ENCODE peak calls at places on chromosomes 12 and 14, in five cellular contexts. R is left lung; T is A549; L is PC-3; H is CD8-positive, alpha-beta memory T cell. A is an unnamed sample.
A peak's percentile ranks its signal among the peaks of the same experiment; 100 is the strongest.

GRCh38 chr12:120539303-120539702 is 5.1 kb downstream of the RNF10 start:
- DNase-seq in R (no peak), T (no peak), L (peak; percentile 68), H (no peak), A (peak; percentile 58)

GRCh38 chr12:62919827-62920226 is 15.1 kb downstream of the PPM1H start:
- DNase-seq in R (no peak), T (no peak), L (peak; percentile 85), H (no peak), A (no peak)

GRCh38 chr14:44494125-44494524 is 13.0 kb downstream of the FSCB start:
- DNase-seq in R (no peak), T (no peak), L (peak; percentile 39), H (no peak), A (no peak)

GRCh38 chr14:72737560-72737943 is 156.3 kb downstream of the DPF3 start:
- DNase-seq in R (no peak), T (no peak), L (no peak), H (no peak), A (no peak)

GRCh38 chr12:75553865-75554555 is 42.6 kb upstream of the KRR1 start:
- DNase-seq in R (no peak), T (no peak), L (no peak), H (no peak), A (no peak)

GRCh38 chr12:57822392-57823130 is 4.0 kb upstream of the AVIL start:
- DNase-seq in R (no peak), T (no peak), L (no peak), H (no peak), A (no peak)

GRCh38 chr14:79298373-79298772 is 912.9 kb downstream of the DIO2 start:
- DNase-seq in R (no peak), T (no peak), L (no peak), H (no peak), A (no peak)

GRCh38 chr12:80590085-80590484 is 117.3 kb upstream of the MYF6 start:
- DNase-seq in R (no peak), T (no peak), L (no peak), H (no peak), A (no peak)

GRCh38 chr12:12901158-12901791 is 9.9 kb downstream of the GPRC5A start:
- DNase-seq in R (peak; percentile 56), T (peak; percentile 55), L (peak; percentile 80), H (no peak), A (no peak)

GRCh38 chr12:51898506-51898905 is 8.8 kb upstream of the ACVRL1 start:
- DNase-seq in R (no peak), T (no peak), L (no peak), H (no peak), A (no peak)

GRCh38 chr12:53465679-53466078 is 13.8 kb downstream of the PCBP2 start:
- DNase-seq in R (no peak), T (no peak), L (no peak), H (no peak), A (no peak)

GRCh38 chr14:61498811-61499210 is 177.4 kb downstream of the PRKCH start:
- DNase-seq in R (no peak), T (no peak), L (no peak), H (no peak), A (no peak)

GRCh38 chr14:32201196-32201815 is 539 bp upstream of the RNU6-7 start:
- DNase-seq in R (peak; percentile 91), T (peak; percentile 66), L (peak; percentile 95), H (peak; percentile 54), A (peak; percentile 82)

GRCh38 chr14:101586531-101587402 is 25.5 kb downstream of the DIO3 start:
- DNase-seq in R (no peak), T (no peak), L (no peak), H (no peak), A (no peak)

GRCh38 chr12:111409403-111410228 is 3.9 kb downstream of the SH2B3 start:
- DNase-seq in R (no peak), T (no peak), L (no peak), H (peak; percentile 31), A (peak; percentile 75)

GRCh38 chr12:82650627-82651337 is 35.9 kb upstream of the TMTC2 start:
- DNase-seq in R (no peak), T (peak; percentile 40), L (peak; percentile 98), H (no peak), A (peak; percentile 11)

GRCh38 chr14:66228267-66228970 is 257.8 kb upstream of the CCDC196 start:
- DNase-seq in R (no peak), T (no peak), L (peak; percentile 79), H (no peak), A (no peak)

GRCh38 chr12:75162845-75163244 is 46.8 kb downstream of the KCNC2 start:
- DNase-seq in R (no peak), T (no peak), L (no peak), H (no peak), A (no peak)

GRCh38 chr12:63419119-63419518 is 249.2 kb downstream of the DPY19L2 start:
- DNase-seq in R (no peak), T (no peak), L (peak; percentile 73), H (no peak), A (no peak)

GRCh38 chr12:88208661-88209060 is 66.6 kb downstream of the TMTC3 start:
- DNase-seq in R (no peak), T (no peak), L (no peak), H (no peak), A (no peak)

GRCh38 chr14:85607571-85608219 is 77.8 kb downstream of the FLRT2 start:
- DNase-seq in R (no peak), T (no peak), L (peak; percentile 69), H (no peak), A (no peak)

GRCh38 chr12:116780942-116781341 is 42.8 kb downstream of the RNFT2 start:
- DNase-seq in R (no peak), T (no peak), L (no peak), H (no peak), A (no peak)

GRCh38 chr12:112096070-112096469 is 12.5 kb downstream of the NAA25 start:
- DNase-seq in R (no peak), T (no peak), L (no peak), H (no peak), A (no peak)

GRCh38 chr14:26389646-26390508 is 208.0 kb downstream of the NOVA1 start:
- DNase-seq in R (no peak), T (no peak), L (peak; percentile 18), H (no peak), A (no peak)

GRCh38 chr14:33568935-33569579 is 381.8 kb downstream of the EGLN3 start:
- DNase-seq in R (no peak), T (no peak), L (peak; percentile 56), H (no peak), A (no peak)

GRCh38 chr12:105967038-105967776 is 171.5 kb downstream of the NUAK1 start:
- DNase-seq in R (no peak), T (no peak), L (no peak), H (no peak), A (no peak)

GRCh38 chr12:79438480-79439178 is 252.1 kb downstream of the PAWR start:
- DNase-seq in R (no peak), T (no peak), L (peak; percentile 28), H (no peak), A (no peak)

GRCh38 chr12:72549184-72549583 is 277.0 kb downstream of the TRHDE start:
- DNase-seq in R (no peak), T (no peak), L (no peak), H (no peak), A (no peak)

GRCh38 chr12:18653465-18653864 is 84.3 kb downstream of the PLCZ1 start:
- DNase-seq in R (no peak), T (no peak), L (no peak), H (no peak), A (no peak)

GRCh38 chr12:57609781-57610552 is 1.3 kb upstream of the ARHGEF25 start:
- DNase-seq in R (no peak), T (no peak), L (no peak), H (no peak), A (no peak)

GRCh38 chr12:77342275-77342674 is 276.9 kb upstream of the E2F7 start:
- DNase-seq in R (no peak), T (no peak), L (no peak), H (no peak), A (no peak)
- H3K4me1 ChIP-seq in R (no peaks in the 10 kb centered on the region), T (no peaks in the 10 kb centered on the region), L (peaks cover 12% of the 10 kb centered on the region), H (no peaks in the 10 kb centered on the region), A (no peaks in the 10 kb centered on the region)

GRCh38 chr14:103891667-103892215 is 36.5 kb upstream of the TDRD9 start:
- DNase-seq in R (no peak), T (no peak), L (no peak), H (no peak), A (no peak)
- H3K4me1 ChIP-seq in R (peaks cover 12% of the 10 kb centered on the region), T (peaks cover 7% of the 10 kb centered on the region), L (peaks cover 3% of the 10 kb centered on the region), H (no peaks in the 10 kb centered on the region), A (peaks cover 4% of the 10 kb centered on the region)

GRCh38 chr12:85834378-85834777 is 1.8 kb downstream of the RASSF9 start:
- DNase-seq in R (no peak), T (no peak), L (peak; percentile 47), H (no peak), A (no peak)
- H3K4me1 ChIP-seq in R (peaks cover 3% of the 10 kb centered on the region), T (peaks cover 23% of the 10 kb centered on the region), L (peaks cover 34% of the 10 kb centered on the region), H (no peaks in the 10 kb centered on the region), A (no peaks in the 10 kb centered on the region)

DNA sequence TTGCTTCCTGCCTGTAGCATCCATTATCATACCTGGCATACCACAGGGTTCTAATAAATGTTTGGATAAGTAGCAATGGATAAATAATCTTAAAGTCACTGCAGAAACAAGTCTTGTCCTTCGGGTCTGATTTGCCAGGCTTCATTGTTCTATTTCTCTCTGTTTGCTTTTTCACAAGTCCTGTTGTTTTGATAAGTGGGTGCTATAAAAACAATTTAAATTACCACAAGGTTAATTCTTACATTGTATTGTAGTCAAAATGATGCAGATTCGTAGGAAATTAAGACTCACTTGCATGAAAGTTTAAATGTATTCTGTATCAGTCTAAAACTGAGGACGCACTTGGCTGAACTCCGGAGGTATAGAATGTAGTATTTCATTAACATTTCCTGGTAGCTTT is 429.9 kb downstream of the NELL2 start:
- DNase-seq in R (no peak), T (no peak), L (no peak), H (no peak), A (no peak)
- H3K4me1 ChIP-seq in R (no peaks in the 10 kb centered on the region), T (peaks cover 18% of the 10 kb centered on the region), L (no peaks in the 10 kb centered on the region), H (no peaks in the 10 kb centered on the region), A (no peaks in the 10 kb centered on the region)

DNA sequence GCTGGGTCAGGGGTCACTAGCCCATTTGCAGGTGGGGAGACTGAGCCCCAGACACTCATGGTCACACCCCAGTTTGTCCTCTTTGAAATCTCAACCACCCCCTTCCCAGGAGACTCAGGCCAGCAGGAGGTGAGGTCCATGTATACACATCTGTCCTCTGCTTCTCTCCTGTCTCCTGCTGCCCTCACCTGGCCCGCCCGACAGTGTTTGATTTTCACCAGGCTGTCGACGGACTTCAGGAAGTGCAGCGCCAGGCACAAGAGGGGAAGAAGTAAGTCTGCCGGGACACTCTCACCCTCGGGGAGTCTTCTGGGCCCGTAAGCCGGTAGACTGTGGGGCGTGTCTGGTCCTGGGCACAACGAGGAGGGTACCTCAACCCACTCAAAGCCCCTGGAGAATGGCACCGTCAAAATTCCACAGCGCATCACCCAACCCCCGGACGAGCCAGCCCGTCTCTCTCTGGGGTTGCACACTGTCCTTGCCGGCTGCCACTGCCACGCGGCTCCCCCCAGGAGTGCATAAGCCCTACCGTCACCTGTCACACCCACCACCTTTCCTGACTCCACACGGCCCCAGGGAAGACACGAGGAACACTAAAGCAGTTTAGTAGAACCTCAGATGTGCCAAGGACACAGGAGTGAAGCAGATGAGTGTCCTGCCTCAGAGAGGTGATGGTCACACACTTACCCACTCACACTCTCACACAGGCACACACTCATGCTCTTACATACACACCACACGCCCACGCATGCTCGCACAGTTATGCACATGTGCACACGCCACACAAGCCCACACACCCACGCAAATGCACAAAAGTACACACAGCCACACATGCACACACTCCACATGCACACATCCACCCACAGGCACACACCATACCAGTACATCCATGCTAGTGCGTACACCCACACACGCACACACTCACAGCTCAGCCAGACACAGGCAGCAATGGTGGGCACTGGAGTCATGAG is 13.1 kb upstream of the SIVA1 start:
- DNase-seq in R (no peak), T (no peak), L (no peak), H (no peak), A (no peak)
- H3K4me1 ChIP-seq in R (peaks cover 21% of the 10 kb centered on the region), T (peaks cover 6% of the 10 kb centered on the region), L (peaks cover 6% of the 10 kb centered on the region), H (no peaks in the 10 kb centered on the region), A (peaks cover 40% of the 10 kb centered on the region)